ENCODE peak calls at places on chromosome 21, in five cellular contexts. One of them, this sample, is unnamed.

GRCh38 chr21:8993284-8993942 is 1528.0 kb upstream of the TPTE start:
- DNase-seq in left ventricle myocardium superior: no peak
- DNase-seq in amygdala: no peak
- DNase-seq in aorta: no peak
- DNase-seq in colonic mucosa: no peak
- DNase-seq in this sample: no peak

GRCh38 chr21:33950425-33951079 is 34.9 kb upstream of the ATP5PO start:
- DNase-seq in left ventricle myocardium superior: no peak
- DNase-seq in amygdala: no peak
- DNase-seq in aorta: no peak
- DNase-seq in colonic mucosa: no peak
- DNase-seq in this sample: no peak

GRCh38 chr21:14405225-14405624 is 22.3 kb upstream of the HSPA13 start:
- DNase-seq in left ventricle myocardium superior: no peak
- DNase-seq in amygdala: no peak
- DNase-seq in aorta: no peak
- DNase-seq in colonic mucosa: no peak
- DNase-seq in this sample: no peak

GRCh38 chr21:42971897-42972275 is 2.5 kb upstream of the PKNOX1 start:
- DNase-seq in left ventricle myocardium superior: no peak
- DNase-seq in amygdala: no peak
- DNase-seq in aorta: no peak
- DNase-seq in colonic mucosa: no peak
- DNase-seq in this sample: no peak

GRCh38 chr21:26179501-26179900 is 8.9 kb upstream of the APP start:
- DNase-seq in left ventricle myocardium superior: no peak
- DNase-seq in amygdala: no peak
- DNase-seq in aorta: no peak
- DNase-seq in colonic mucosa: no peak
- DNase-seq in this sample: no peak

GRCh38 chr21:38439957-38440356 is 58.3 kb downstream of the ERG start:
- DNase-seq in left ventricle myocardium superior: no peak
- DNase-seq in amygdala: no peak
- DNase-seq in aorta: no peak
- DNase-seq in colonic mucosa: no peak
- DNase-seq in this sample: no peak

GRCh38 chr21:45615145-45615711 is 28.3 kb upstream of the PCBP3 start:
- DNase-seq in left ventricle myocardium superior: no peak
- DNase-seq in amygdala: no peak
- DNase-seq in aorta: peak
- DNase-seq in colonic mucosa: peak
- DNase-seq in this sample: peak

GRCh38 chr21:27261676-27262075 is 294.8 kb upstream of the ADAMTS5 start:
- DNase-seq in left ventricle myocardium superior: no peak
- DNase-seq in amygdala: no peak
- DNase-seq in aorta: no peak
- DNase-seq in colonic mucosa: no peak
- DNase-seq in this sample: no peak

GRCh38 chr21:44514218-44514520 is 25.8 kb downstream of the KRTAP10-1 start:
- DNase-seq in left ventricle myocardium superior: no peak
- DNase-seq in amygdala: no peak
- DNase-seq in aorta: no peak
- DNase-seq in colonic mucosa: no peak
- DNase-seq in this sample: no peak

GRCh38 chr21:27545754-27546349 is 579.0 kb upstream of the ADAMTS5 start:
- DNase-seq in left ventricle myocardium superior: no peak
- DNase-seq in amygdala: no peak
- DNase-seq in aorta: no peak
- DNase-seq in colonic mucosa: no peak
- DNase-seq in this sample: no peak

GRCh38 chr21:46189213-46189958 is 5.1 kb upstream of the SPATC1L start:
- DNase-seq in left ventricle myocardium superior: no peak
- DNase-seq in amygdala: no peak
- DNase-seq in aorta: peak
- DNase-seq in colonic mucosa: peak
- DNase-seq in this sample: peak

GRCh38 chr21:26965567-26966359 is 1.1 kb downstream of the ADAMTS5 start:
- DNase-seq in left ventricle myocardium superior: peak
- DNase-seq in amygdala: no peak
- DNase-seq in aorta: peak
- DNase-seq in colonic mucosa: peak
- DNase-seq in this sample: peak

GRCh38 chr21:35561076-35561475 is 499.2 kb downstream of the SETD4 start:
- DNase-seq in left ventricle myocardium superior: no peak
- DNase-seq in amygdala: no peak
- DNase-seq in aorta: no peak
- DNase-seq in colonic mucosa: no peak
- DNase-seq in this sample: no peak

GRCh38 chr21:41374867-41375533 is 13.2 kb downstream of the MX2 start:
- DNase-seq in left ventricle myocardium superior: no peak
- DNase-seq in amygdala: no peak
- DNase-seq in aorta: peak
- DNase-seq in colonic mucosa: no peak
- DNase-seq in this sample: no peak

GRCh38 chr21:36465481-36465880 is 14.4 kb downstream of the CLDN14 start:
- DNase-seq in left ventricle myocardium superior: no peak
- DNase-seq in amygdala: no peak
- DNase-seq in aorta: no peak
- DNase-seq in colonic mucosa: no peak
- DNase-seq in this sample: no peak

GRCh38 chr21:16578912-16579311 is 849.1 kb downstream of the USP25 start:
- DNase-seq in left ventricle myocardium superior: no peak
- DNase-seq in amygdala: no peak
- DNase-seq in aorta: no peak
- DNase-seq in colonic mucosa: no peak
- DNase-seq in this sample: no peak

GRCh38 chr21:17189963-17190362 is 322.9 kb upstream of the CXADR start:
- DNase-seq in left ventricle myocardium superior: no peak
- DNase-seq in amygdala: no peak
- DNase-seq in aorta: no peak
- DNase-seq in colonic mucosa: no peak
- DNase-seq in this sample: no peak

GRCh38 chr21:42941696-42942085 is 16.3 kb upstream of the ERVH48-1 start:
- DNase-seq in left ventricle myocardium superior: no peak
- DNase-seq in amygdala: no peak
- DNase-seq in aorta: no peak
- DNase-seq in colonic mucosa: no peak
- DNase-seq in this sample: no peak

GRCh38 chr21:39658066-39658465 is 45.3 kb downstream of the B3GALT5 start:
- DNase-seq in left ventricle myocardium superior: no peak
- DNase-seq in amygdala: no peak
- DNase-seq in aorta: no peak
- DNase-seq in colonic mucosa: no peak
- DNase-seq in this sample: no peak

GRCh38 chr21:18164933-18165332 is 79.7 kb upstream of the CHODL start:
- DNase-seq in left ventricle myocardium superior: no peak
- DNase-seq in amygdala: no peak
- DNase-seq in aorta: no peak
- DNase-seq in colonic mucosa: no peak
- DNase-seq in this sample: no peak

GRCh38 chr21:32207096-32207716 is 71.6 kb downstream of the MIS18A start:
- DNase-seq in left ventricle myocardium superior: no peak
- DNase-seq in amygdala: no peak
- DNase-seq in aorta: no peak
- DNase-seq in colonic mucosa: no peak
- DNase-seq in this sample: no peak

GRCh38 chr21:29477347-29477746 is 178.6 kb downstream of the BACH1 start:
- DNase-seq in left ventricle myocardium superior: no peak
- DNase-seq in amygdala: no peak
- DNase-seq in aorta: no peak
- DNase-seq in colonic mucosa: no peak
- DNase-seq in this sample: no peak

GRCh38 chr21:25176637-25177412 is 430.5 kb downstream of the MRPL39 start:
- DNase-seq in left ventricle myocardium superior: no peak
- DNase-seq in amygdala: no peak
- DNase-seq in aorta: no peak
- DNase-seq in colonic mucosa: no peak
- DNase-seq in this sample: no peak

GRCh38 chr21:37195078-37195477 is 72.1 kb downstream of the VPS26C start:
- DNase-seq in left ventricle myocardium superior: no peak
- DNase-seq in amygdala: no peak
- DNase-seq in aorta: no peak
- DNase-seq in colonic mucosa: no peak
- DNase-seq in this sample: no peak

GRCh38 chr21:38913120-38913975 is 107.6 kb downstream of the ETS2 start:
- DNase-seq in left ventricle myocardium superior: peak
- DNase-seq in amygdala: no peak
- DNase-seq in aorta: peak
- DNase-seq in colonic mucosa: peak
- DNase-seq in this sample: peak

GRCh38 chr21:29585462-29585861 is 286.7 kb downstream of the BACH1 start:
- DNase-seq in left ventricle myocardium superior: no peak
- DNase-seq in amygdala: no peak
- DNase-seq in aorta: no peak
- DNase-seq in colonic mucosa: no peak
- DNase-seq in this sample: no peak

GRCh38 chr21:31798842-31799691 is 67.1 kb upstream of the SCAF4 start:
- DNase-seq in left ventricle myocardium superior: no peak
- DNase-seq in amygdala: no peak
- DNase-seq in aorta: no peak
- DNase-seq in colonic mucosa: no peak
- DNase-seq in this sample: no peak

GRCh38 chr21:37620401-37620800 is 253.8 kb downstream of the DYRK1A start:
- DNase-seq in left ventricle myocardium superior: no peak
- DNase-seq in amygdala: no peak
- DNase-seq in aorta: no peak
- DNase-seq in colonic mucosa: no peak
- DNase-seq in this sample: no peak